ENCODE peak calls at places on chromosomes 12 and 14, in nine cellular contexts. One of them, this sample, is unnamed.

GRCh38 chr12:58934528-58934927 is 14.2 kb upstream of the LRIG3 start:
- DNase-seq in mesenchymal stem cell: no peak
- DNase-seq in stomach: no peak
- DNase-seq in psoas muscle: no peak
- DNase-seq in PC-9: no peak
- DNase-seq in aorta: no peak
- DNase-seq in tibial artery: no peak
- DNase-seq in CD4-positive, CD25-positive, alpha-beta regulatory T cell: no peak
- DNase-seq in A673: no peak
- DNase-seq in this sample: no peak

GRCh38 chr12:69932154-69932553 is 107.1 kb downstream of the MYRFL start:
- DNase-seq in CD4-positive, CD25-positive, alpha-beta regulatory T cell: no peak
- DNase-seq in stomach: no peak
- DNase-seq in A673: no peak
- DNase-seq in psoas muscle: no peak
- DNase-seq in aorta: no peak
- DNase-seq in mesenchymal stem cell: no peak
- DNase-seq in tibial artery: no peak
- DNase-seq in PC-9: no peak
- DNase-seq in this sample: no peak

GRCh38 chr14:59739794-59740193 is 130.8 kb downstream of the RTN1 start:
- DNase-seq in aorta: no peak
- DNase-seq in PC-9: no peak
- DNase-seq in psoas muscle: no peak
- DNase-seq in mesenchymal stem cell: no peak
- DNase-seq in stomach: no peak
- DNase-seq in CD4-positive, CD25-positive, alpha-beta regulatory T cell: no peak
- DNase-seq in A673: no peak
- DNase-seq in tibial artery: peak; percentile 60
- DNase-seq in this sample: no peak

GRCh38 chr12:5226581-5226980 is 182.9 kb downstream of the KCNA5 start:
- DNase-seq in mesenchymal stem cell: no peak
- DNase-seq in psoas muscle: no peak
- DNase-seq in aorta: no peak
- DNase-seq in stomach: no peak
- DNase-seq in A673: no peak
- DNase-seq in CD4-positive, CD25-positive, alpha-beta regulatory T cell: no peak
- DNase-seq in tibial artery: no peak
- DNase-seq in PC-9: no peak
- DNase-seq in this sample: no peak

GRCh38 chr14:62957562-62957961 is 87.7 kb downstream of the KCNH5 start:
- DNase-seq in mesenchymal stem cell: peak; percentile 54
- DNase-seq in A673: no peak
- DNase-seq in tibial artery: no peak
- DNase-seq in aorta: no peak
- DNase-seq in CD4-positive, CD25-positive, alpha-beta regulatory T cell: no peak
- DNase-seq in stomach: no peak
- DNase-seq in PC-9: no peak
- DNase-seq in psoas muscle: no peak
- DNase-seq in this sample: no peak

GRCh38 chr14:95048771-95049312 is 108.5 kb downstream of the DICER1 start:
- DNase-seq in tibial artery: no peak
- DNase-seq in stomach: peak; percentile 20
- DNase-seq in PC-9: no peak
- DNase-seq in psoas muscle: no peak
- DNase-seq in A673: no peak
- DNase-seq in CD4-positive, CD25-positive, alpha-beta regulatory T cell: no peak
- DNase-seq in aorta: no peak
- DNase-seq in mesenchymal stem cell: no peak
- DNase-seq in this sample: peak; percentile 6

GRCh38 chr14:34699873-34700621 is 14.3 kb downstream of the CFL2 start:
- DNase-seq in aorta: no peak
- DNase-seq in tibial artery: no peak
- DNase-seq in CD4-positive, CD25-positive, alpha-beta regulatory T cell: no peak
- DNase-seq in psoas muscle: no peak
- DNase-seq in PC-9: peak; percentile 88
- DNase-seq in A673: peak; percentile 68
- DNase-seq in stomach: no peak
- DNase-seq in mesenchymal stem cell: peak; percentile 93
- DNase-seq in this sample: no peak

GRCh38 chr12:67721216-67721615 is 72.7 kb downstream of the DYRK2 start:
- DNase-seq in PC-9: no peak
- DNase-seq in stomach: peak; percentile 56
- DNase-seq in psoas muscle: no peak
- DNase-seq in A673: no peak
- DNase-seq in CD4-positive, CD25-positive, alpha-beta regulatory T cell: no peak
- DNase-seq in aorta: no peak
- DNase-seq in tibial artery: no peak
- DNase-seq in mesenchymal stem cell: peak; percentile 69
- DNase-seq in this sample: no peak

GRCh38 chr12:6868211-6869048 is 1.1 kb downstream of the TPI1 start:
- DNase-seq in aorta: no peak
- DNase-seq in stomach: no peak
- DNase-seq in CD4-positive, CD25-positive, alpha-beta regulatory T cell: peak; percentile 33
- DNase-seq in psoas muscle: no peak
- DNase-seq in PC-9: no peak
- DNase-seq in A673: peak; percentile 48
- DNase-seq in mesenchymal stem cell: peak; percentile 45
- DNase-seq in tibial artery: no peak
- DNase-seq in this sample: no peak

GRCh38 chr12:104793280-104793679 is 164.8 kb downstream of the SLC41A2 start:
- DNase-seq in aorta: no peak
- DNase-seq in A673: no peak
- DNase-seq in mesenchymal stem cell: no peak
- DNase-seq in stomach: no peak
- DNase-seq in psoas muscle: no peak
- DNase-seq in PC-9: no peak
- DNase-seq in CD4-positive, CD25-positive, alpha-beta regulatory T cell: no peak
- DNase-seq in tibial artery: peak; percentile 68
- DNase-seq in this sample: peak; percentile 45

GRCh38 chr12:32196250-32197198 is 89.9 kb downstream of the BICD1 start:
- DNase-seq in aorta: no peak
- DNase-seq in tibial artery: no peak
- DNase-seq in CD4-positive, CD25-positive, alpha-beta regulatory T cell: no peak
- DNase-seq in stomach: no peak
- DNase-seq in A673: no peak
- DNase-seq in mesenchymal stem cell: no peak
- DNase-seq in PC-9: no peak
- DNase-seq in psoas muscle: no peak
- DNase-seq in this sample: no peak

GRCh38 chr12:117298191-117298590 is 63.2 kb downstream of the NOS1 start:
- DNase-seq in mesenchymal stem cell: no peak
- DNase-seq in stomach: no peak
- DNase-seq in aorta: no peak
- DNase-seq in tibial artery: no peak
- DNase-seq in A673: no peak
- DNase-seq in CD4-positive, CD25-positive, alpha-beta regulatory T cell: no peak
- DNase-seq in PC-9: no peak
- DNase-seq in psoas muscle: no peak
- DNase-seq in this sample: no peak

GRCh38 chr12:73076760-73077159 is 804.6 kb downstream of the TRHDE start:
- DNase-seq in CD4-positive, CD25-positive, alpha-beta regulatory T cell: no peak
- DNase-seq in PC-9: no peak
- DNase-seq in stomach: no peak
- DNase-seq in mesenchymal stem cell: no peak
- DNase-seq in aorta: no peak
- DNase-seq in psoas muscle: no peak
- DNase-seq in A673: no peak
- DNase-seq in tibial artery: no peak
- DNase-seq in this sample: no peak

DNA sequence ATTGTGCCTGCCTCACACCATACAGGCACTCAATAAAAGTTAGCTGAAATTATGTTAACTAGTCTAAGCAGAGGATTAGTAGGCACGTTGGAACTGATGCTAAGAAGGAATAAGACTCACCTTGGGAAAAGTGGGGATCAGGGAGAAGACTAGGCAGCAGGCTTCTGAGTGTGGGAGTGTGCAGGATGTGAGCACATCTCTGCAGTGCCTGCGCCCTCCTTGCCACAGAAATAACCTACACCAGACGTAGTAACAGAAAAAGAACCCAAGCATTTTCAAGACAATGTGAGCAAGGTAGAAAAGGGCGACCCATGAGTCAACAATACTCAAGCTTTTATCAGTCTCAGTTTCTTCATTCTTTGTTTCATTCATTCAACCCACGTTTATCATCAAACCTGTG is 113.9 kb downstream of the CACNA1C start:
- DNase-seq in tibial artery: no peak
- DNase-seq in psoas muscle: no peak
- DNase-seq in A673: no peak
- DNase-seq in stomach: no peak
- DNase-seq in aorta: no peak
- DNase-seq in PC-9: no peak
- DNase-seq in CD4-positive, CD25-positive, alpha-beta regulatory T cell: no peak
- DNase-seq in mesenchymal stem cell: no peak
- DNase-seq in this sample: no peak
- H3K4me1 ChIP-seq in tibial artery: peaks cover 55% of the 10 kb centered on the region
- H3K4me1 ChIP-seq in psoas muscle: peaks cover 10% of the 10 kb centered on the region
- H3K4me1 ChIP-seq in A673: peaks cover 24% of the 10 kb centered on the region
- H3K4me1 ChIP-seq in stomach: peaks cover 8% of the 10 kb centered on the region
- H3K4me1 ChIP-seq in aorta: peaks cover 12% of the 10 kb centered on the region
- H3K4me1 ChIP-seq in PC-9: no peaks in the 10 kb centered on the region
- H3K4me1 ChIP-seq in CD4-positive, CD25-positive, alpha-beta regulatory T cell: no peaks in the 10 kb centered on the region
- H3K4me1 ChIP-seq in mesenchymal stem cell: peaks cover 4% of the 10 kb centered on the region
- H3K4me1 ChIP-seq in this sample: peaks cover 19% of the 10 kb centered on the region

DNA sequence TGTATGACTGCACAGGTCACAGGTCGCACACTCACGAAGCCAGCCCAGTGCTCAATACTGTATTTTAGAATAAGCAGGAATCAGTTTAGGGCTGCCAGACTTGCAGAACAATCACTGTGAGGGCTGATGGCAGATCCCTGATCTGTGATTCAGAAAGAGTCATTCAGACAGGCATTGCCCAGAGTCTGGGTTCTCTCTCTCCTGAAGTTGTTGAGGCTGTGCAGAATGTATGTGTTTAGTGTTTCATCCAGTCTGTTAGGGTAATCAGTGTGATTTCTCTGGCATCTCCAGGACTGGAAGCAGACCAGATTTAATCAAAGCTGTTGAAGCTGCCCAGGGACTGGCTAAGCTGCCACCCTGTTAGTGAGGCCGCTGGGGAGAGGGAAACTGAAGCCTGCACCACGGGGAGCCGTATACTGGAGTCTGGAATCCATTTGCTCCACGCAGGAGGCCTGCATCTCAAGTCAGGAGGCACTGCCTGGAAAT is 69.3 kb downstream of the ETV6 start:
- DNase-seq in mesenchymal stem cell: peak; percentile 93
- DNase-seq in CD4-positive, CD25-positive, alpha-beta regulatory T cell: no peak
- DNase-seq in PC-9: no peak
- DNase-seq in tibial artery: no peak
- DNase-seq in aorta: no peak
- DNase-seq in stomach: no peak
- DNase-seq in psoas muscle: no peak
- DNase-seq in A673: peak; percentile 94
- DNase-seq in this sample: no peak
- H3K27ac ChIP-seq in mesenchymal stem cell: peak overlapping the region; percentile 86
- H3K27ac ChIP-seq in CD4-positive, CD25-positive, alpha-beta regulatory T cell: no peak overlapping the region
- H3K27ac ChIP-seq in PC-9: no peak overlapping the region
- H3K27ac ChIP-seq in tibial artery: no peak overlapping the region
- H3K27ac ChIP-seq in aorta: peak overlapping the region; percentile 77
- H3K27ac ChIP-seq in stomach: peak overlapping the region; percentile 44
- H3K27ac ChIP-seq in psoas muscle: no peak overlapping the region
- H3K27ac ChIP-seq in A673: peak overlapping the region; percentile 80
- H3K27ac ChIP-seq in this sample: no peak overlapping the region

DNA sequence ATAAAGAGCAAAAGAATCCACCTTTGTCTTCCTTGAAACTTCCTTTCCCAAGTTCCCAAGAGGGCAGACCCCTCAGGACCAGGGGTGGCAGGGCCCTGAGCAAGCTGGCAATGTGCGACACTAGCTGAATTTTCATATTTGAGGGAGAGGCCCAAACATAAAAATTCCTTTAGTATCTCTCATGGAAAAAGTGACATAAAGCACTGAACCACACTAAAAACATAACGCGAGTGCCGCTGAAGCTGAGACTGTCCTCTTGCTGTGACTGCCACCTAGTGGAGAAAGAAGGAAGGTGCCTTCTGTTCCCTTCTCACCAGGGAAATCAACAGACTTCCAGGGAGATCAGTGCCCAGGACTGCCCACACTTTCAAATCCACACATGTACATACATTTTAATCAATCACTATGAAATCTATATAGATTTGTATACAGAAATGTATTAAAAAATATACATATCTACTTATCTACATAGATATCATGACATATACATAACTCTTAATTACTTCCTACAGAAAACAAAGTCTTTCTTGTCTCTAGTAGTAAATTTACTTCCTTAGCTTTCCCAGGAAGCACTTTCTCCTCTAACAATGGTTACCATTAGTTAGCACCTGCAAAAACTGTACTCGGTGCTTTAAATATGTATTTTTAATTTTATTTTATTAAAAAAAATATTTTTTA is 53.8 kb downstream of the SSH1 start:
- DNase-seq in A673: peak; percentile 88
- DNase-seq in mesenchymal stem cell: peak; percentile 96
- DNase-seq in stomach: peak; percentile 80
- DNase-seq in CD4-positive, CD25-positive, alpha-beta regulatory T cell: peak; percentile 77
- DNase-seq in PC-9: peak; percentile 58
- DNase-seq in psoas muscle: no peak
- DNase-seq in aorta: peak; percentile 81
- DNase-seq in tibial artery: peak; percentile 91
- DNase-seq in this sample: peak; percentile 92
- H3K4me1 ChIP-seq in A673: peaks cover 25% of the 10 kb centered on the region
- H3K4me1 ChIP-seq in mesenchymal stem cell: peaks cover 35% of the 10 kb centered on the region
- H3K4me1 ChIP-seq in stomach: no peaks in the 10 kb centered on the region
- H3K4me1 ChIP-seq in CD4-positive, CD25-positive, alpha-beta regulatory T cell: peaks cover 5% of the 10 kb centered on the region
- H3K4me1 ChIP-seq in PC-9: no peaks in the 10 kb centered on the region
- H3K4me1 ChIP-seq in psoas muscle: peaks cover 58% of the 10 kb centered on the region
- H3K4me1 ChIP-seq in aorta: no peaks in the 10 kb centered on the region
- H3K4me1 ChIP-seq in tibial artery: peaks cover 30% of the 10 kb centered on the region
- H3K4me1 ChIP-seq in this sample: peaks cover 50% of the 10 kb centered on the region

GRCh38 chr14:53027031-53027430 is 76.2 kb upstream of the FERMT2 start:
- DNase-seq in stomach: no peak
- DNase-seq in CD4-positive, CD25-positive, alpha-beta regulatory T cell: no peak
- DNase-seq in PC-9: no peak
- DNase-seq in tibial artery: no peak
- DNase-seq in psoas muscle: no peak
- DNase-seq in aorta: no peak
- DNase-seq in mesenchymal stem cell: no peak
- DNase-seq in A673: no peak
- DNase-seq in this sample: no peak

GRCh38 chr14:53019391-53019790 is 68.5 kb upstream of the FERMT2 start:
- DNase-seq in tibial artery: no peak
- DNase-seq in A673: no peak
- DNase-seq in PC-9: no peak
- DNase-seq in psoas muscle: no peak
- DNase-seq in mesenchymal stem cell: no peak
- DNase-seq in CD4-positive, CD25-positive, alpha-beta regulatory T cell: no peak
- DNase-seq in aorta: no peak
- DNase-seq in stomach: no peak
- DNase-seq in this sample: no peak

GRCh38 chr14:53020193-53020932 is 69.5 kb upstream of the FERMT2 start:
- DNase-seq in psoas muscle: no peak
- DNase-seq in stomach: no peak
- DNase-seq in tibial artery: no peak
- DNase-seq in PC-9: no peak
- DNase-seq in mesenchymal stem cell: no peak
- DNase-seq in aorta: no peak
- DNase-seq in A673: no peak
- DNase-seq in CD4-positive, CD25-positive, alpha-beta regulatory T cell: no peak
- DNase-seq in this sample: no peak

GRCh38 chr14:53023325-53023724 is 72.5 kb upstream of the FERMT2 start:
- DNase-seq in mesenchymal stem cell: no peak
- DNase-seq in tibial artery: no peak
- DNase-seq in A673: no peak
- DNase-seq in PC-9: no peak
- DNase-seq in CD4-positive, CD25-positive, alpha-beta regulatory T cell: no peak
- DNase-seq in psoas muscle: no peak
- DNase-seq in stomach: no peak
- DNase-seq in aorta: no peak
- DNase-seq in this sample: no peak

GRCh38 chr14:53022593-53022992 is 71.7 kb upstream of the FERMT2 start:
- DNase-seq in A673: no peak
- DNase-seq in tibial artery: no peak
- DNase-seq in PC-9: no peak
- DNase-seq in CD4-positive, CD25-positive, alpha-beta regulatory T cell: no peak
- DNase-seq in aorta: no peak
- DNase-seq in psoas muscle: no peak
- DNase-seq in mesenchymal stem cell: no peak
- DNase-seq in stomach: no peak
- DNase-seq in this sample: no peak
- H3K27ac ChIP-seq in A673: no peak overlapping the region
- H3K27ac ChIP-seq in tibial artery: no peak overlapping the region
- H3K27ac ChIP-seq in PC-9: no peak overlapping the region
- H3K27ac ChIP-seq in CD4-positive, CD25-positive, alpha-beta regulatory T cell: no peak overlapping the region
- H3K27ac ChIP-seq in aorta: no peak overlapping the region
- H3K27ac ChIP-seq in psoas muscle: no peak overlapping the region
- H3K27ac ChIP-seq in mesenchymal stem cell: no peak overlapping the region
- H3K27ac ChIP-seq in stomach: no peak overlapping the region
- H3K27ac ChIP-seq in this sample: no peak overlapping the region